ENCODE peak calls at places on chromosome 7, in four cellular contexts. W is brain microvascular endothelial cell, P is stomach, C is left ventricle myocardium inferior. J is an unnamed sample.

GRCh38 chr7:105309235-105310156 is 79.2 kb downstream of the SRPK2 start:
- DNase-seq in W (peak), P (no peak), C (no peak), J (no peak)

GRCh38 chr7:70569335-70569819 is 562.6 kb upstream of the GALNT17 start:
- DNase-seq in W (no peak), P (no peak), C (no peak), J (no peak)

GRCh38 chr7:11485626-11486025 is 346.4 kb downstream of the THSD7A start:
- DNase-seq in W (no peak), P (no peak), C (no peak), J (no peak)

GRCh38 chr7:158710651-158711102 is 6.1 kb upstream of the NCAPG2 start:
- DNase-seq in W (peak), P (no peak), C (no peak), J (peak)

GRCh38 chr7:126450269-126450671 is 802.5 kb downstream of the GRM8 start:
- DNase-seq in W (peak), P (no peak), C (no peak), J (no peak)

GRCh38 chr7:151780626-151781025 is 96.3 kb downstream of the PRKAG2 start:
- DNase-seq in W (no peak), P (no peak), C (no peak), J (no peak)

GRCh38 chr7:1692500-1693418 is 22.7 kb downstream of the ELFN1 start:
- DNase-seq in W (no peak), P (peak), C (no peak), J (no peak)

GRCh38 chr7:25726682-25727357 is 425.2 kb upstream of the NFE2L3 start:
- DNase-seq in W (no peak), P (no peak), C (no peak), J (no peak)

GRCh38 chr7:36130236-36130945 is 22.7 kb upstream of the EEPD1 start:
- DNase-seq in W (no peak), P (no peak), C (no peak), J (no peak)

GRCh38 chr7:98802088-98802780 is 67.6 kb downstream of the TMEM130 start:
- DNase-seq in W (peak), P (no peak), C (peak), J (peak)

GRCh38 chr7:137996386-137996851 is 5.5 kb downstream of the CREB3L2 start:
- DNase-seq in W (peak), P (peak), C (peak), J (peak)

DNA sequence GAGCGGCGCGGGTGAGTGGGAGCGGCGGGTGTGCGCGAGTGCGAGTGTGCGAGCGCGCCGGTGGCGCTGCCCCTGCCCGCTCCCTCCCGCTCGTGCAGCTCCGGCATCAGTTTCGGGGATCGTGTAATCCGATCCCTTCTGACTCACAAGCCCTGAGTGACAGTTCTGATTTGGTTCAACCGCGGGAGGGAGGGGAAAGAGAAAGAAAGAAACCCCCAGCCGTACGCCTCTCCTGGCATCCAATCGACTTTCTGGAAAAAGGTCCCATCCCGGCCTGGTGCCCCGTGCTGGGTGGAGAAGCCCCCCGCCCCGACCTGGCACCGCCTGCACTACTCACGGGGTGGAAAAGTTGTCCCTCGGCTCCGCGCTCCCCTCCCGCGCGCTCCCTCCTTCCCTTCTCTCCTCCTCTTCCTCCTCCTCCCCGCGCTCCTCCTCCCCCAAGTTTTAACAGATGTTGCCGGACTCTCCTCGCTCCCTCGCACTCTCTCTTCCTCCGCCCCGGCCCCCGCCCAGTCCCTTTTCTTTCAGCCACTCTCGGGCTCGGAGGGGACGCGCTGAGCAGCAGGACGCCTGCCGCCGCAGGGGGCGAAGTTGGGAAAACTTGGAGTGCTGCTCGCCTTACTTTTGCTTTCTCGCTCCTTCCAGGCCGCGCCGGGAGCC is at the start of gene GLI3:
- DNase-seq in W (peak), P (peak), C (peak), J (peak)
- TF ChIP-seq CTCF in W (peak), P (peak), C (peak), J (no peak)

GRCh38 chr7:31052841-31053601 is 913 bp downstream of the ADCYAP1R1 start:
- DNase-seq in W (no peak), P (no peak), C (no peak), J (no peak)
- TF ChIP-seq CTCF in W (no peak), P (no peak), C (no peak), J (no peak)

GRCh38 chr7:47170516-47170915 is 411.4 kb downstream of the TNS3 start:
- DNase-seq in W (peak), P (no peak), C (no peak), J (no peak)
- TF ChIP-seq CTCF in W (peak), P (no peak), C (peak), J (peak)

GRCh38 chr7:214410-215212 is 22.2 kb downstream of the FAM20C start:
- DNase-seq in W (peak), P (peak), C (no peak), J (peak)
- TF ChIP-seq CTCF in W (no peak), P (no peak), C (no peak), J (no peak)

DNA sequence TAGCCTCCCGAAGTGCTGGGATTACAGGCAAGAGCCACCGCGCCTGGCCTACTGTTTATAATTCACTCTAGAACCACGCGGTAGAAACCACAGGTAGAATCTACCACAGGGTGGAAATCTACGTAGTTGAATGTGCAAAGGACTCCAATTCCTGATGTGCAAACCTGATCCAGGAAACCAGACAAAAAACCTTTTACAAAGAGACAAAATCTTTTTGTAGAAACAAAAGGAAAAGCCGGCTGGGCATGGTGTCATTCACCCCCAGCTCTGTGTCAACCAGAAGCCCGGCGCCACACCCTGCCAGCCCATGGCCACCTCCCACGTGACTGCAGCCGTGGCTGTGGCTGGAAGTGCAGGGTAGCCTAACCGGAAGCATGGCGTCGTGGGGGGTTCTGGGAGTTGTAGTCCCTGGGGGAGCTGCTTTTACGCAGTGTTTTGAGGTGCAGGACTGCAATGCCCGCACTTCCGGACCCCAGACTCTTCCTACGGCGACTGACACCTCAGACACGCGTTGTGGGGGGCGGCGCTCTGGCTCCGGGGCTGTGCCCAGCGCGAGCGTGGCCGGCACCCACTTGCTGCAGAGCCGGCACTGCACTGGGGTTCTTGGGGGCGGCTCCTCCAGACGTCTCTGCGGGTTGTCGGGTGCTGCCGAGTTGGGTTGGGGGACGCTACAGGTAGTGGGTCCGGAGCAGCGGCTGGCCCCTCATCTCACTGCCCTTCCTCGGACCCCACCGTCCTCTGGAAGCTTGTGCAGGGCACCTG is 41.5 kb upstream of the RNF216 start:
- DNase-seq in W (peak), P (peak), C (peak), J (peak)
- TF ChIP-seq CTCF in W (peak), P (peak), C (peak), J (peak)

GRCh38 chr7:82050134-82050533 is 280.3 kb upstream of the HGF start:
- DNase-seq in W (peak), P (no peak), C (no peak), J (peak)

GRCh38 chr7:82053453-82054032 is 283.7 kb upstream of the HGF start:
- DNase-seq in W (no peak), P (no peak), C (no peak), J (no peak)

GRCh38 chr7:82049442-82049841 is 279.6 kb upstream of the HGF start:
- DNase-seq in W (peak), P (no peak), C (peak), J (no peak)

GRCh38 chr7:82050792-82051191 is 280.9 kb upstream of the HGF start:
- DNase-seq in W (peak), P (no peak), C (no peak), J (peak)

DNA sequence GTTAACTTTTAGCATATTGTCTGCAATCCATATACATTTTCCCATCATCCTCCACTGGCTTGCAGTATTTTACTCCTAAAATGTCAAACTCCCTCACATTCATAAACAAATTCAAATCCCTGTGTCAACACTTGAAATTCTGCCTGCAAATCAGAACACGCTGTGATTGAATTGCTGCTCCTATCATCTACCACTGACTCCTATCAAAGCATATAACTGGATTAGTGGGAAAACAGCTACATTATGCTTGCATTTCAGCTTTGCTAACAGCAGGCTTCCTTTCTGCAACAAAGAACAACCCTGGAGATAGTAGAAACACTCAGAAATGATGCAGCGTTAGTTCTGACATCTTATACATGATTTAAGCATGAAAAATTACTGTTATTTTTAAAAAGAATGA is 281.8 kb upstream of the HGF start:
- DNase-seq in W (no peak), P (no peak), C (no peak), J (no peak)
- TF ChIP-seq CTCF in W (no peak), P (no peak), C (no peak), J (no peak)

GRCh38 chr7:47337531-47337930 is 244.4 kb downstream of the TNS3 start:
- DNase-seq in W (no peak), P (peak), C (peak), J (no peak)
- TF ChIP-seq CTCF in W (peak), P (no peak), C (peak), J (no peak)

GRCh38 chr7:15007507-15007906 is 105.0 kb upstream of the DGKB start:
- DNase-seq in W (no peak), P (no peak), C (no peak), J (no peak)
- TF ChIP-seq CTCF in W (peak), P (no peak), C (no peak), J (peak)

DNA sequence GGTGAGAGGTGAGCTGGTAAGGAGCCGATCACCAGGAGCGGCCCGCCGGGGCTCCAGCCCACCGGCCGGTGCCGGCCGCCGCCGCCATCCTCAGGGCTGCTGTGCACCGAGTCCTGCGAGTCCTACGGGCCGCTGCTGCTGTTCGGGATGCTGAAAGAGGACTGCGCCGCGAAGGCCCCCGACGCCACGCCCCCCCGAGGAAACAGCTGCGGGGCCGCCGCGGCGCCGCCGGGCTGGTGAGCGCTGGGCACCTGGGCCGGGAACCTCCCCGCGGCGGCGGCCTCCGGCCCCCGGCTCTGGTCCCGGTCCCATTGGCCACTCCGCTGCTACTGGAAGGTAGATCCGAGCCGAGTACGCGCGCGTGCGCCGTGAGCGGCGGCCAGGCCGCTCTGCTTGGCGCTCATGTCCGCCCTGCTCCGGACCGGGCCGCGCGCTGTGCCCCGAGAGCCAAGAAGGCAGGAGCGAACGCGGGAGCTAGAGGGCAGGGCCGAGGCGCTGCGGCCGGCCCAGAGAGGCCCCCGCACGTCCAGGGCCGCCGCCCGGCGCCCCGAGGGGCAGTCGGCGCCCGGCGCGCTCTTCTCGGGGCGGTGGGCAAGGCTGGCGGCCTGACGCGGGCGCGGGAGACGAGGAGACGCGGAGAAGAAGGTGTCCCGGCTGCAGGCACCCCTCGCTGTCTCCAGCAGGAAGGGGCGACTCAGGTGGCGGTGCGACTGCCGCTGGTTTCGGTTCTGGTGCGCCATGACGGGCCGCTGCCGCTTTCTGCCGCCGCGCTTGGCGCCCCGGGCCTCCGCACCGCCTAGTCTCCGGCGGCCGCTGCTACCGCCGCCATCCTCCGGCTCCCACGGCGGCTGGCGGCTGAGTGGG is 121.3 kb upstream of the WIPF3 start:
- DNase-seq in W (peak), P (peak), C (peak), J (peak)
- TF ChIP-seq CTCF in W (no peak), P (no peak), C (peak), J (no peak)

DNA sequence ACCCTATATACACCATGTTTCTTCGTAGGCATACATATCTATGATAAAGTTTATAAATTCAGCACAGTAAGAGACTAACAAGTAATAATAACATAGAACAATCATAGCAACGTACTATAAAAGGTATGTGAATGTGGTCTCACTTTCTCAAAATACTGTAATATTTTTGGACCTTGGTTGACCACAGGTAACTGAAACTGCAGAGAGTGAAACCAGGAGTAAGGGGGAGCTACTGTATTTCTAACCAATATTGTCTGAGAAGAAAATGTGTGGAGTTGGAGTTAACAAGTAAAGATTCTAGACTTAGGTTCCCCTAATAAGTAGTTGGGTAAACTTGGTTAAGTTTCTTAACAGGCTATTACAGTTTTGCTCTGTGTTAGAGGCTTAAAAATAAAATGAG is 72.1 kb downstream of the GNAI1 start:
- DNase-seq in W (no peak), P (no peak), C (no peak), J (no peak)
- TF ChIP-seq CTCF in W (no peak), P (no peak), C (no peak), J (no peak)

J was measured in astrocyte of the cerebellum.